ENCODE peak calls at places on chromosomes 1 and 21, in eight cellular contexts. Z is A549; I is body of pancreas; E is CD8-positive, alpha-beta T cell; X is K562; N is stomach; L is OCI-LY7; S is uterus. U is an unnamed sample. For H3K4me1, the result is how much of the 10 kb centered on the place peaks cover.

GRCh38 chr1:68269637-68270430 is 37.5 kb upstream of the WLS start:
- DNase-seq in I (no peak), E (no peak), X (no peak), S (no peak), N (no peak), Z (peak), L (no peak), U (no peak)

GRCh38 chr1:76901158-76901767 is 34.0 kb downstream of the ST6GALNAC5 start:
- DNase-seq in S (no peak), Z (peak), L (peak), E (no peak), I (peak), X (peak), N (no peak), U (no peak)

GRCh38 chr1:54376085-54377039 is 29.8 kb downstream of the SSBP3 start:
- DNase-seq in N (no peak), E (no peak), X (peak), L (peak), Z (no peak), I (no peak), S (no peak), U (no peak)

GRCh38 chr1:181949500-181949899 is 112.0 kb downstream of the ZNF648 start:
- DNase-seq in X (no peak), Z (no peak), I (no peak), S (no peak), E (no peak), N (no peak), L (no peak), U (no peak)

GRCh38 chr1:10724052-10724494 is 72.4 kb downstream of the CASZ1 start:
- DNase-seq in Z (peak), E (no peak), L (no peak), S (peak), N (peak), X (no peak), I (peak), U (peak)

GRCh38 chr1:161691846-161692245 is 15.2 kb upstream of the FCRLA start:
- DNase-seq in X (no peak), I (no peak), N (no peak), S (no peak), L (no peak), Z (no peak), E (no peak), U (no peak)

GRCh38 chr1:96579639-96580038 is 141.9 kb upstream of the PTBP2 start:
- DNase-seq in L (no peak), Z (no peak), X (no peak), I (no peak), S (no peak), E (no peak), N (no peak), U (no peak)

GRCh38 chr1:41175546-41175945 is 66.6 kb downstream of the SCMH1 start:
- DNase-seq in X (no peak), L (no peak), N (no peak), S (no peak), E (no peak), I (no peak), Z (no peak), U (no peak)

GRCh38 chr1:152870831-152871730 is 7.0 kb upstream of the SMCP start:
- DNase-seq in I (peak), L (peak), S (no peak), Z (peak), X (peak), E (no peak), N (no peak), U (no peak)

GRCh38 chr1:12383001-12383400 is 153.2 kb downstream of the VPS13D start:
- DNase-seq in L (no peak), N (no peak), E (no peak), I (no peak), S (no peak), X (no peak), Z (no peak), U (no peak)

GRCh38 chr1:244211559-244211944 is 160.5 kb downstream of the ZBTB18 start:
- DNase-seq in I (no peak), N (no peak), L (no peak), S (peak), Z (no peak), X (no peak), E (no peak), U (no peak)

GRCh38 chr1:165080253-165080896 is 276.1 kb downstream of the LMX1A start:
- DNase-seq in L (no peak), Z (no peak), I (no peak), S (no peak), X (no peak), N (no peak), E (no peak), U (no peak)

GRCh38 chr1:190949932-190950331 is 472.3 kb upstream of the BRINP3 start:
- DNase-seq in I (no peak), Z (no peak), N (no peak), S (no peak), E (no peak), X (peak), L (no peak), U (no peak)

GRCh38 chr1:53725238-53725689 is 13.7 kb downstream of the GLIS1 start:
- DNase-seq in E (no peak), I (no peak), S (no peak), X (peak), N (no peak), L (no peak), Z (peak), U (no peak)

GRCh38 chr1:156356875-156357534 is 12.0 kb upstream of the RHBG start:
- DNase-seq in N (peak), X (peak), E (peak), L (peak), S (no peak), Z (peak), I (peak), U (peak)

GRCh38 chr1:219438386-219438785 is 174.5 kb downstream of the ZC3H11B start:
- DNase-seq in Z (no peak), I (no peak), S (no peak), N (no peak), L (no peak), X (no peak), E (no peak), U (no peak)

GRCh38 chr21:45220106-45220505 is 67.6 kb downstream of the POFUT2 start:
- DNase-seq in X (no peak), S (peak), E (no peak), N (no peak), Z (no peak), L (no peak), I (peak), U (no peak)

GRCh38 chr1:10678852-10679251 is 117.6 kb downstream of the CASZ1 start:
- DNase-seq in L (no peak), I (no peak), X (no peak), N (no peak), Z (no peak), S (no peak), E (no peak), U (no peak)

GRCh38 chr1:145690587-145691558 is 16.3 kb downstream of the PDZK1 start:
- DNase-seq in I (peak), L (no peak), Z (no peak), S (no peak), N (no peak), X (no peak), E (peak), U (no peak)

GRCh38 chr1:202632241-202632640 is 78.0 kb downstream of the SYT2 start:
- DNase-seq in Z (no peak), I (no peak), E (no peak), L (no peak), N (no peak), S (no peak), X (no peak), U (no peak)

GRCh38 chr1:77975907-77976306 is 3.0 kb downstream of the FUBP1 start:
- DNase-seq in Z (no peak), L (no peak), I (no peak), N (no peak), S (no peak), X (no peak), E (no peak), U (no peak)

GRCh38 chr1:42152119-42152518 is 1.1 kb upstream of the GUCA2B start:
- DNase-seq in S (no peak), X (no peak), N (peak), E (no peak), I (peak), Z (peak), L (no peak), U (no peak)

GRCh38 chr1:21594935-21595897 is 73.9 kb downstream of the RAP1GAP start:
- DNase-seq in Z (peak), N (peak), X (peak), L (peak), I (peak), E (peak), S (no peak), U (peak)

DNA sequence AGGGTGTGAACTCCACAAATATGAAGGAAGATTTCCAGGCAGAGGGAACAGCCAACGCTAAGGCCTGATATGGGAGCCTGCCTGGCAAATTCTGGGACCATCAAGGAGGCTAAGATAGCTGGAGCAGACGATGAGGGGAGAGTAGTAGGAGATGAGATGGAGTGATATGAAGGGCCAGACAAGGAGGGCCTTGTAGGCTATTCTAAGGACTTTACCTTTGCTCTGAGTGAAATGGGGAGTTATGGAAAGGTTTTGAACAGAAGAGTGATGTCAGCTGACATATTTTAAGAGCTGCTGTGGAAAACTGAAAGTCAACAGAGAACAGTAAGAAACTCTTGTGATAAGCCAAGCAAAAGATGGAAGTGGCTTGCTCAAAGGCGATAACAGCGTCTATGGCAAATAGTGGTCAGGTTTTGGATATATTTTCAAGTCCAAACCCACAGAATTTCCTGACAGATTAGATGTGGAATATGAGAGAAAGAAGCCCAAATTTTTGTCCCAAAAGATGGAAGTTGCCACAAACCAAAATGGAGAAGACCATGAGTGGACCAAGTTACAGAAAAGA is 2.1 kb upstream of the TP53BP2 start:
- DNase-seq in S (no peak), E (no peak), Z (no peak), L (no peak), I (no peak), X (peak), N (no peak), U (no peak)
- H3K27ac ChIP-seq in S (peak), E (no peak), Z (no peak), L (no peak), I (no peak), X (peak), N (peak), U (peak)

DNA sequence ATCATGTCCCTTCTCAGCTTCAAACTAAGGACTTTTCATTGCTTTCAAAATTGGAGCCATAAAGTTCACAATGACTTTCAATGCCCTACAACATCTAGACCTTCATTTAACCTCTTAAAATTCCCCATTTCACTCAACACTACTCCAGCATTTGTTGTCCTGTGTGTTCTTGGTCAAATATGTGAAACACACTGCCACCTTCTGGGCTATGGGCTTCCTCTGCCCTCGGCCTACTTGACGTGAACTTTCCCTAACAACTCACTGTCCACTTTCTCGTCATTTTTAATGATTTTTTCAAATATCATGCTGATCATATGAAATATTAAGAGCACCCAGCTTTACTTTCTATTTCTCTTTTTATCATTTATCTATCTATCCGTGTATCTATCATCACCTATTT is 2018.4 kb downstream of the NCAM2 start:
- DNase-seq in I (no peak), N (no peak), X (peak), E (no peak), Z (peak), L (no peak), S (no peak), U (no peak)
- TF ChIP-seq CTCF in I (no peak), N (no peak), X (no peak), E (no peak), Z (no peak), L (peak), S (no peak), U (no peak)

DNA sequence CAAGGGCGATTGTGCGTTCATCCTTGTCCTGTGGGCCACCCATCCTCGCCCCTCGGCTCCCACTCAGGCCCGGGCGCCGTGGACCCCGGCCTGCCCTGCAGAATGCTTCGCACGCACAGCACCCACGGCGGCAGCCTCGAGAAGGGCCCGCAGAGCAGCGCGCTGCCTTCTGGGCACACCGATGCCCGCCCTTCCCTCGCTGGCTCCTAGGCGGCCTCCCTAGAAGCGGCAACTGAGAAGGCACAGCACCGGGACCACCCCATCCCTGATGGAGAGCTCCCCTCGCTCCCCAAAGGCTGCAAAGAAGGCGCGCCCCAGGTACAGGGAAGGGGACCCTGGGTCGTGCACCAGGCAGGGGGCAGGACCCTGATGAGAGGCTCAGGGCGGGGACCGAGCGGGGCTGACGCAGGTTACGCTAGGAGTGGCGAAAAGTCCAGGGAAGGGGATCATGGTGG is 974 bp downstream of the CAPZB start:
- DNase-seq in S (no peak), I (no peak), E (no peak), X (no peak), L (no peak), Z (no peak), N (no peak), U (no peak)
- H3K4me1 ChIP-seq in S (under half), I (half or more), E (half or more), X (under half), L (under half), Z (under half), N (half or more), U (under half)

DNA sequence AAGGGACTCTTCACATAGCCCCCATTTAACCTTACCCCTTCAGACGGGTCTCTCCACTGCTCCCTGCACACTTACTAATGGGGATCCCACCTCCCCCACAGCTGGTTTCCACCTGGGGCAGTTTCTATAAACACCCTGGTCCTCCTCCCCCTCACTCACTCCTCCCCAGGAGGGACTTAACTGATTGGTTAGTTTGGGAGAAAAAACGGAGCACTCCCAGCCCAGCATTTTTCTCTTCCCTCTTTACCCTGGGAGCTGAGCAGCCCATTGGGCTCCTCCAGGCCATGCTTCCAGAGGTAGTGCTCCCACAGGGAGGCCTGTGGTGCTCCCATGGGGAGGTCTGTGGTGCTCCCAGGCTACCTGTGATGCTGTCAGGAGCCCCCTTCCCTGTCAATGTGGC is 93.7 kb downstream of the MIS18A start:
- DNase-seq in I (no peak), Z (no peak), X (no peak), L (no peak), N (no peak), E (no peak), S (no peak), U (peak)
- H3K27ac ChIP-seq in I (no peak), Z (no peak), X (no peak), L (no peak), N (no peak), E (no peak), S (no peak), U (no peak)

DNA sequence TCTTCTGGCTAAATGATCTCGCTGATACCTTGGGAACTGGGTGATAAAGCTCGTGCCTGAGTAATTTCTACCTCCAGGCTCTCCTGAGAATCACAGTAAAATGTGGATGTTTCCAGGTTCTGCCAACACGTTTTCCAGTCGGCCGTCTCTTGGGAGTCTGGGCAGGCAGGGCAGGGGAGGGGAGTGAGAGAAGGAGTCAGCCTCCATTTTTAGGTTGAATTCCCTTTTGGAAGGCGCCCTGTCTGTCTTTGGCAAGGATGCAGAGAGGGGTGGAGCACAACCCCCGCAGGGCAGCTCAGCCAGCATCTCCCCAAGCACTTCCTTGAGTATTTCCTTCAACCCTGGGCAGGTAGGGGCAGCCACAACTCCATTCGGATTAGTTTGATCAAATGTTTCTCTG is 15.5 kb upstream of the ACTRT2 start:
- DNase-seq in L (no peak), N (no peak), X (no peak), E (no peak), I (no peak), Z (no peak), S (no peak), U (no peak)
- TF ChIP-seq CTCF in L (no peak), N (no peak), X (no peak), E (no peak), I (no peak), Z (no peak), S (no peak), U (no peak)